ENCODE peak calls at places on chromosomes 2 and 18, in six cellular contexts. B is endothelial cell, L is Calu3, A is epithelial cell of esophagus, E is suprapubic skin, F is bronchial epithelial cell. W is an unnamed sample.

GRCh38 chr2:62427146-62427545 is 78.8 kb downstream of the TMEM17 start:
- DNase-seq in A (no peak), L (no peak), E (peak; percentile 24), B (no peak), F (no peak), W (no peak)

GRCh38 chr2:46010925-46011490 is 286.2 kb upstream of the EPAS1 start:
- DNase-seq in B (no peak), A (peak; percentile 58), F (peak; percentile 67), E (no peak), L (no peak), W (no peak)

GRCh38 chr18:31233550-31234306 is 71.1 kb upstream of the DSC1 start:
- DNase-seq in F (no peak), A (peak; percentile 40), E (no peak), L (no peak), B (no peak), W (no peak)

GRCh38 chr2:43192939-43193651 is 33.3 kb downstream of the ZFP36L2 start:
- DNase-seq in F (no peak), B (no peak), A (no peak), E (no peak), L (no peak), W (no peak)

GRCh38 chr18:36811955-36812354 is 16.8 kb downstream of the TPGS2 start:
- DNase-seq in E (no peak), B (no peak), L (no peak), A (no peak), F (no peak), W (no peak)

GRCh38 chr2:24115057-24115456 is 8.1 kb downstream of the PFN4 start:
- DNase-seq in L (no peak), A (peak; percentile 30), E (no peak), F (peak; percentile 46), B (no peak), W (no peak)

GRCh38 chr2:86249176-86249842 is 50.1 kb downstream of the MRPL35 start:
- DNase-seq in B (no peak), F (peak; percentile 51), A (peak; percentile 39), L (peak; percentile 9), E (no peak), W (no peak)

GRCh38 chr18:10036479-10036878 is 122.7 kb downstream of the VAPA start:
- DNase-seq in A (peak; percentile 43), B (no peak), L (no peak), E (peak; percentile 70), F (peak; percentile 15), W (no peak)

GRCh38 chr2:43605079-43605655 is 9.3 kb upstream of the THADA start:
- DNase-seq in F (peak; percentile 55), B (peak; percentile 19), A (peak; percentile 64), L (peak; percentile 47), E (no peak), W (no peak)

GRCh38 chr18:66603941-66604627 is at the start of gene CDH19:
- DNase-seq in B (no peak), A (no peak), L (no peak), E (no peak), F (no peak), W (no peak)

GRCh38 chr2:21363364-21363763 is 239.6 kb downstream of the TDRD15 start:
- DNase-seq in B (no peak), A (no peak), L (no peak), F (no peak), E (no peak), W (no peak)
- TF ChIP-seq CTCF in B (no peak), A (no peak), L (no peak), F (no peak), E (no peak), W (no peak)

GRCh38 chr2:239390546-239391285 is 10.1 kb downstream of the HDAC4 start:
- DNase-seq in F (no peak), A (no peak), E (no peak), L (no peak), B (no peak), W (peak; percentile 20)
- TF ChIP-seq CTCF in F (no peak), A (no peak), E (no peak), L (no peak), B (no peak), W (no peak)

GRCh38 chr2:26785431-26786206 is at the start of gene CENPA:
- DNase-seq in A (peak; percentile 100), L (peak; percentile 95), B (peak; percentile 96), E (peak; percentile 99), F (peak; percentile 99), W (peak; percentile 96)
- TF ChIP-seq CTCF in A (peak; percentile 29), L (peak; percentile 25), B (peak; percentile 72), E (peak; percentile 43), F (peak; percentile 21), W (no peak)

GRCh38 chr2:74836675-74837401 is 2.9 kb downstream of the HK2 start:
- DNase-seq in B (no peak), L (no peak), A (no peak), E (no peak), F (no peak), W (no peak)
- TF ChIP-seq CTCF in B (peak; percentile 39), L (no peak), A (no peak), E (no peak), F (no peak), W (peak; percentile 57)

W was measured in CD14-positive monocyte.